ENCODE peak calls at places on chromosomes 11 and 22, in six cellular contexts. One of them, this sample, is unnamed. For H3K9me3, the result is how much of the 10 kb centered on the place peaks cover.

GRCh38 chr11:105052487-105052886 is 7.4 kb upstream of the CARD16 start:
- DNase-seq in GM12878: no peak
- DNase-seq in AG04450: no peak
- DNase-seq in upper lobe of right lung: no peak
- DNase-seq in lower lobe of right lung: no peak
- DNase-seq in uterus: no peak
- DNase-seq in this sample: no peak

GRCh38 chr22:19902245-19902699 is 39.3 kb upstream of the COMT start:
- DNase-seq in lower lobe of right lung: no peak
- DNase-seq in upper lobe of right lung: no peak
- DNase-seq in uterus: no peak
- DNase-seq in AG04450: no peak
- DNase-seq in GM12878: no peak
- DNase-seq in this sample: no peak

GRCh38 chr11:88508808-88509581 is 171.5 kb upstream of the CTSC start:
- DNase-seq in AG04450: no peak
- DNase-seq in uterus: no peak
- DNase-seq in upper lobe of right lung: peak
- DNase-seq in GM12878: no peak
- DNase-seq in lower lobe of right lung: peak
- DNase-seq in this sample: no peak

GRCh38 chr11:69107413-69107812 is 48.3 kb upstream of the SMIM38 start:
- DNase-seq in uterus: no peak
- DNase-seq in upper lobe of right lung: no peak
- DNase-seq in lower lobe of right lung: no peak
- DNase-seq in AG04450: no peak
- DNase-seq in GM12878: no peak
- DNase-seq in this sample: no peak

GRCh38 chr11:44729718-44730117 is 3.0 kb downstream of the TSPAN18 start:
- DNase-seq in GM12878: no peak
- DNase-seq in upper lobe of right lung: no peak
- DNase-seq in uterus: no peak
- DNase-seq in AG04450: no peak
- DNase-seq in lower lobe of right lung: no peak
- DNase-seq in this sample: no peak

GRCh38 chr11:8442301-8442700 is 151.7 kb downstream of the STK33 start:
- DNase-seq in GM12878: no peak
- DNase-seq in uterus: no peak
- DNase-seq in lower lobe of right lung: no peak
- DNase-seq in AG04450: no peak
- DNase-seq in upper lobe of right lung: no peak
- DNase-seq in this sample: no peak

GRCh38 chr11:68684385-68685356 is at the start of gene GAL:
- DNase-seq in lower lobe of right lung: no peak
- DNase-seq in upper lobe of right lung: peak
- DNase-seq in uterus: no peak
- DNase-seq in AG04450: no peak
- DNase-seq in GM12878: no peak
- DNase-seq in this sample: no peak

GRCh38 chr11:10488581-10489443 is 33.7 kb downstream of the AMPD3 start:
- DNase-seq in AG04450: no peak
- DNase-seq in GM12878: peak
- DNase-seq in lower lobe of right lung: no peak
- DNase-seq in uterus: no peak
- DNase-seq in upper lobe of right lung: no peak
- DNase-seq in this sample: peak

GRCh38 chr11:116180806-116181600 is 591.8 kb downstream of the BUD13 start:
- DNase-seq in AG04450: no peak
- DNase-seq in lower lobe of right lung: no peak
- DNase-seq in upper lobe of right lung: no peak
- DNase-seq in uterus: peak
- DNase-seq in GM12878: no peak
- DNase-seq in this sample: no peak

GRCh38 chr11:119384332-119384731 is 2.8 kb upstream of the USP2 start:
- DNase-seq in lower lobe of right lung: no peak
- DNase-seq in upper lobe of right lung: no peak
- DNase-seq in uterus: no peak
- DNase-seq in AG04450: no peak
- DNase-seq in GM12878: no peak
- DNase-seq in this sample: no peak

GRCh38 chr22:19143967-19144400 is 467 bp downstream of the ESS2 start:
- DNase-seq in lower lobe of right lung: no peak
- DNase-seq in GM12878: no peak
- DNase-seq in AG04450: no peak
- DNase-seq in upper lobe of right lung: no peak
- DNase-seq in uterus: no peak
- DNase-seq in this sample: no peak

GRCh38 chr11:16572946-16573345 is 165.5 kb upstream of the C11orf58 start:
- DNase-seq in upper lobe of right lung: no peak
- DNase-seq in AG04450: no peak
- DNase-seq in GM12878: no peak
- DNase-seq in uterus: no peak
- DNase-seq in lower lobe of right lung: no peak
- DNase-seq in this sample: no peak

GRCh38 chr22:32926600-32926999 is 125.1 kb downstream of the TIMP3 start:
- DNase-seq in lower lobe of right lung: no peak
- DNase-seq in upper lobe of right lung: no peak
- DNase-seq in AG04450: peak
- DNase-seq in GM12878: no peak
- DNase-seq in uterus: no peak
- DNase-seq in this sample: no peak

GRCh38 chr11:100515087-100515486 is 172.0 kb upstream of the ARHGAP42 start:
- DNase-seq in uterus: no peak
- DNase-seq in GM12878: no peak
- DNase-seq in AG04450: peak
- DNase-seq in upper lobe of right lung: no peak
- DNase-seq in lower lobe of right lung: no peak
- DNase-seq in this sample: no peak

GRCh38 chr11:75424396-75424795 is 8.6 kb downstream of the KLHL35 start:
- DNase-seq in lower lobe of right lung: no peak
- DNase-seq in uterus: no peak
- DNase-seq in upper lobe of right lung: no peak
- DNase-seq in GM12878: no peak
- DNase-seq in AG04450: no peak
- DNase-seq in this sample: no peak

GRCh38 chr11:75426720-75427086 is 6.3 kb downstream of the KLHL35 start:
- DNase-seq in lower lobe of right lung: no peak
- DNase-seq in uterus: no peak
- DNase-seq in upper lobe of right lung: no peak
- DNase-seq in GM12878: no peak
- DNase-seq in AG04450: no peak
- DNase-seq in this sample: no peak

GRCh38 chr11:75423721-75424120 is 9.3 kb downstream of the KLHL35 start:
- DNase-seq in upper lobe of right lung: no peak
- DNase-seq in lower lobe of right lung: no peak
- DNase-seq in AG04450: no peak
- DNase-seq in GM12878: no peak
- DNase-seq in uterus: no peak
- DNase-seq in this sample: no peak

GRCh38 chr11:75427181-75427580 is 5.8 kb downstream of the KLHL35 start:
- DNase-seq in uterus: no peak
- DNase-seq in AG04450: no peak
- DNase-seq in lower lobe of right lung: no peak
- DNase-seq in GM12878: no peak
- DNase-seq in upper lobe of right lung: no peak
- DNase-seq in this sample: no peak

GRCh38 chr11:75425422-75425821 is 7.6 kb downstream of the KLHL35 start:
- DNase-seq in upper lobe of right lung: no peak
- DNase-seq in GM12878: no peak
- DNase-seq in lower lobe of right lung: no peak
- DNase-seq in AG04450: no peak
- DNase-seq in uterus: no peak
- DNase-seq in this sample: no peak
- TF ChIP-seq CTCF in upper lobe of right lung: no peak
- TF ChIP-seq CTCF in GM12878: peak
- TF ChIP-seq CTCF in lower lobe of right lung: no peak
- TF ChIP-seq CTCF in AG04450: peak
- TF ChIP-seq CTCF in uterus: no peak
- TF ChIP-seq CTCF in this sample: no peak

DNA sequence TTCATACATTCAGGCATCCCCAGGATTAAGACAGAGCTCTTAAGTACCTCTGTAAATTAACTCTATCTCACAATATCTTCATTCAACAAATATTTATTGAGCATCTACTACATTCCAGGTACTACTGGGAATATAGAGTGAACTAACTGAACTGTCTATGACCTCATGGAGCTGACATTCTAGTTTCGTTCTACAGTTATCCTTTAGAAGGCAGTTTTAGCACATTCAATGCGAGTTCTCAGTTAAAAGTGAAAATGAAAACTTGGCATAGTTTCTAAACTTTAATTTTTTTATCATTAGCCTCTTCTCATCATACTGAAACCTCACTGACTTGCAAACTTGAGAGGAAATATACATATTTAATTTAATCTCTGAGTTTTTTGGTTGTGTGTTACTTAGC is 10.7 kb upstream of the MS4A6E start:
- DNase-seq in lower lobe of right lung: no peak
- DNase-seq in upper lobe of right lung: no peak
- DNase-seq in GM12878: no peak
- DNase-seq in uterus: no peak
- DNase-seq in AG04450: no peak
- DNase-seq in this sample: no peak
- H3K9me3 ChIP-seq in lower lobe of right lung: under half
- H3K9me3 ChIP-seq in upper lobe of right lung: under half
- H3K9me3 ChIP-seq in GM12878: under half
- H3K9me3 ChIP-seq in uterus: under half
- H3K9me3 ChIP-seq in AG04450: under half
- H3K9me3 ChIP-seq in this sample: under half

GRCh38 chr11:128559496-128560103 is 27.8 kb downstream of the ETS1 start:
- DNase-seq in AG04450: no peak
- DNase-seq in GM12878: no peak
- DNase-seq in upper lobe of right lung: no peak
- DNase-seq in lower lobe of right lung: no peak
- DNase-seq in uterus: no peak
- DNase-seq in this sample: no peak

GRCh38 chr11:128553662-128554392 is 33.5 kb downstream of the ETS1 start:
- DNase-seq in GM12878: no peak
- DNase-seq in AG04450: no peak
- DNase-seq in lower lobe of right lung: no peak
- DNase-seq in upper lobe of right lung: no peak
- DNase-seq in uterus: no peak
- DNase-seq in this sample: no peak

GRCh38 chr11:128551641-128552335 is 35.6 kb downstream of the ETS1 start:
- DNase-seq in AG04450: no peak
- DNase-seq in upper lobe of right lung: no peak
- DNase-seq in lower lobe of right lung: no peak
- DNase-seq in uterus: no peak
- DNase-seq in GM12878: peak
- DNase-seq in this sample: no peak

GRCh38 chr11:128552783-128553661 is 34.3 kb downstream of the ETS1 start:
- DNase-seq in GM12878: peak
- DNase-seq in uterus: no peak
- DNase-seq in upper lobe of right lung: no peak
- DNase-seq in AG04450: no peak
- DNase-seq in lower lobe of right lung: no peak
- DNase-seq in this sample: no peak

DNA sequence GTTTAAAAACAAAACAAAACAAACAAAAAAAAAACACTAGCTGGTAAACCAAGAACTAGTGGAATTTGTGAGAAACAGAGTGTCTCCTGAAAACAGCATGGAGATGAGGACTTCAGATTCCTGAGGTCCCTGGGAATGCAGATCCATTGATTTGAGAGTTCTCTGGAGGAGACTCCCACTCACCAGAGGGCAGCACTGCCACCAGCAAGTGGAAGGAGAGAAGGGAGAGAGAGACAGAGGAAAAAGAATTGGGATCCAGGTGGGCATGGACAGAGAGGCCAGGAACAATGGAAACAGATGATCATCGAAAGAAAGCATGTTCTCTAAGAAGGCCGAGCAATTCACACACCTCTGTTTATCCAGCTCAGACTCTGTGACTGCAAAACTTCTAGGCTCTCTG is 31.8 kb downstream of the ETS1 start:
- DNase-seq in GM12878: no peak
- DNase-seq in uterus: no peak
- DNase-seq in AG04450: no peak
- DNase-seq in lower lobe of right lung: no peak
- DNase-seq in upper lobe of right lung: no peak
- DNase-seq in this sample: no peak
- TF ChIP-seq CTCF in GM12878: peak
- TF ChIP-seq CTCF in uterus: peak
- TF ChIP-seq CTCF in AG04450: peak
- TF ChIP-seq CTCF in lower lobe of right lung: peak
- TF ChIP-seq CTCF in upper lobe of right lung: peak
- TF ChIP-seq CTCF in this sample: peak

GRCh38 chr11:111176603-111177002 is 68.9 kb upstream of the POU2AF2 start:
- DNase-seq in AG04450: no peak
- DNase-seq in upper lobe of right lung: no peak
- DNase-seq in uterus: no peak
- DNase-seq in GM12878: peak
- DNase-seq in lower lobe of right lung: no peak
- DNase-seq in this sample: no peak
- H3K9me3 ChIP-seq in AG04450: under half
- H3K9me3 ChIP-seq in upper lobe of right lung: under half
- H3K9me3 ChIP-seq in uterus: under half
- H3K9me3 ChIP-seq in GM12878: under half
- H3K9me3 ChIP-seq in lower lobe of right lung: under half
- H3K9me3 ChIP-seq in this sample: under half

GRCh38 chr11:72553748-72554147 is 119.4 kb upstream of the CLPB start:
- DNase-seq in GM12878: no peak
- DNase-seq in upper lobe of right lung: peak
- DNase-seq in AG04450: no peak
- DNase-seq in lower lobe of right lung: no peak
- DNase-seq in uterus: no peak
- DNase-seq in this sample: peak
- TF ChIP-seq CTCF in GM12878: peak
- TF ChIP-seq CTCF in upper lobe of right lung: peak
- TF ChIP-seq CTCF in AG04450: no peak
- TF ChIP-seq CTCF in lower lobe of right lung: peak
- TF ChIP-seq CTCF in uterus: no peak
- TF ChIP-seq CTCF in this sample: no peak

DNA sequence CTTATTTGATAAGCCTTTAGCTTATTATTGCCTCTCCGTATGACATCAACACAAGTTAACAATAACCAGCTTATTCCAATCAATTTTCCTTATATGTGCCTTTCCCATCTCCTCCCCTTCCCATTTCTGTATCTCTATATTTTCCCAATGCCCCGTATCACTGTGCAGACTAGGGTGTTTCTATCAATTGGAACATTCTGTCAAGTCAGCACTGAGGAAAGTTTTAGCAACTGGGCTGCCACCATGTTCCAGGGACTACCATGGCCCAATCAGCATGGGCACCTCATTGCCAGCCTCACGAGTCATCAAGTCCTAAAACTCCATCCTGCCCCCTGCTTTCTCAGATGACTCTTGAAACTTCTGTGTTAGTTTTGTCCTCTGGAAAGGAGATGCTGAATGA is 973.1 kb upstream of the CNTN5 start:
- DNase-seq in GM12878: no peak
- DNase-seq in lower lobe of right lung: no peak
- DNase-seq in AG04450: no peak
- DNase-seq in upper lobe of right lung: no peak
- DNase-seq in uterus: no peak
- DNase-seq in this sample: no peak
- H3K9me3 ChIP-seq in GM12878: under half
- H3K9me3 ChIP-seq in lower lobe of right lung: under half
- H3K9me3 ChIP-seq in AG04450: under half
- H3K9me3 ChIP-seq in upper lobe of right lung: under half
- H3K9me3 ChIP-seq in uterus: under half
- H3K9me3 ChIP-seq in this sample: under half